ENCODE peak calls at places on chromosome 6, in nine cellular contexts. Y is K562; X is CD4-positive, alpha-beta memory T cell; S is PC-3; T is GM23248; J is endothelial cell of umbilical vein; L is Panc1; R is HepG2; E is A673. D is an unnamed sample.
A peak's percentile ranks its signal among the peaks of the same experiment; 100 is the strongest.

GRCh38 chr6:142409794-142410193 is 108.0 kb downstream of the ADGRG6 start:
- DNase-seq in S (no peak), T (no peak), L (no peak), X (no peak), J (peak; percentile 69), R (no peak), Y (no peak), E (no peak), D (no peak)

GRCh38 chr6:120786256-120786655 is 548.0 kb downstream of the TBC1D32 start:
- DNase-seq in Y (no peak), E (no peak), L (no peak), J (no peak), R (no peak), T (no peak), S (no peak), X (no peak), D (no peak)

GRCh38 chr6:105851181-105851580 is 235.0 kb upstream of the PRDM1 start:
- DNase-seq in R (no peak), T (peak; percentile 31), L (no peak), X (no peak), E (no peak), Y (no peak), S (no peak), J (no peak), D (no peak)

GRCh38 chr6:69867075-69867911 is 937 bp downstream of the COL19A1 start:
- DNase-seq in T (peak; percentile 66), R (peak; percentile 12), S (peak; percentile 5), L (no peak), J (peak; percentile 30), E (peak; percentile 78), Y (peak; percentile 36), X (peak; percentile 62), D (no peak)

GRCh38 chr6:157808405-157808950 is 14.6 kb upstream of the SNX9 start:
- DNase-seq in R (no peak), S (no peak), J (no peak), T (no peak), Y (no peak), X (no peak), L (no peak), E (no peak), D (no peak)

GRCh38 chr6:87731818-87732661 is 30.0 kb upstream of the AKIRIN2 start:
- DNase-seq in X (peak; percentile 52), J (peak; percentile 88), Y (peak; percentile 51), E (peak; percentile 89), L (peak; percentile 92), R (peak; percentile 86), T (peak; percentile 96), S (peak; percentile 91), D (no peak)

GRCh38 chr6:125944896-125945295 is 11.7 kb upstream of the HINT3 start:
- DNase-seq in E (no peak), J (no peak), X (no peak), S (no peak), Y (no peak), L (no peak), R (no peak), T (no peak), D (no peak)

GRCh38 chr6:13454286-13455221 is 32.8 kb downstream of the GFOD1 start:
- DNase-seq in E (peak; percentile 35), Y (no peak), T (peak; percentile 75), S (peak; percentile 57), R (no peak), L (no peak), J (peak; percentile 32), X (peak; percentile 56), D (no peak)

GRCh38 chr6:56840467-56841371 is 114.2 kb upstream of the BEND6 start:
- DNase-seq in Y (no peak), R (peak; percentile 49), X (no peak), E (peak; percentile 49), L (peak; percentile 83), J (peak; percentile 88), T (peak; percentile 86), S (peak; percentile 78), D (no peak)

GRCh38 chr6:22474283-22474682 is 95.1 kb upstream of the HDGFL1 start:
- DNase-seq in S (no peak), X (no peak), R (no peak), T (no peak), Y (no peak), E (no peak), L (no peak), J (no peak), D (no peak)

GRCh38 chr6:81340946-81341345 is 411.5 kb downstream of the TENT5A start:
- DNase-seq in S (no peak), Y (no peak), E (no peak), R (no peak), L (no peak), J (no peak), X (no peak), T (no peak), D (no peak)

GRCh38 chr6:130202782-130203181 is 20.0 kb downstream of the SAMD3 start:
- DNase-seq in E (no peak), Y (peak; percentile 21), J (no peak), S (no peak), L (no peak), R (no peak), T (no peak), X (no peak), D (no peak)

GRCh38 chr6:138182939-138183791 is 21.4 kb downstream of the ARFGEF3 start:
- DNase-seq in L (no peak), T (no peak), S (no peak), R (no peak), X (no peak), E (no peak), Y (no peak), J (no peak), D (no peak)

GRCh38 chr6:43355862-43356590 is 13.4 kb downstream of the ZNF318 start:
- DNase-seq in Y (peak; percentile 21), E (peak; percentile 26), R (peak; percentile 64), S (peak; percentile 15), L (no peak), X (no peak), T (peak; percentile 40), J (peak; percentile 24), D (no peak)

GRCh38 chr6:34680802-34681515 is 15.6 kb downstream of the ILRUN start:
- DNase-seq in L (no peak), J (peak; percentile 60), S (peak; percentile 61), X (no peak), R (no peak), E (no peak), T (peak; percentile 47), Y (peak; percentile 43), D (no peak)

GRCh38 chr6:17039266-17039665 is 62.6 kb upstream of the STMND1 start:
- DNase-seq in J (no peak), L (no peak), R (no peak), Y (no peak), T (no peak), S (peak; percentile 26), E (no peak), X (no peak), D (no peak)

GRCh38 chr6:107569456-107569855 is 79.5 kb downstream of the SOBP start:
- DNase-seq in L (no peak), Y (no peak), J (no peak), R (no peak), S (no peak), X (no peak), E (no peak), T (no peak), D (no peak)

DNA sequence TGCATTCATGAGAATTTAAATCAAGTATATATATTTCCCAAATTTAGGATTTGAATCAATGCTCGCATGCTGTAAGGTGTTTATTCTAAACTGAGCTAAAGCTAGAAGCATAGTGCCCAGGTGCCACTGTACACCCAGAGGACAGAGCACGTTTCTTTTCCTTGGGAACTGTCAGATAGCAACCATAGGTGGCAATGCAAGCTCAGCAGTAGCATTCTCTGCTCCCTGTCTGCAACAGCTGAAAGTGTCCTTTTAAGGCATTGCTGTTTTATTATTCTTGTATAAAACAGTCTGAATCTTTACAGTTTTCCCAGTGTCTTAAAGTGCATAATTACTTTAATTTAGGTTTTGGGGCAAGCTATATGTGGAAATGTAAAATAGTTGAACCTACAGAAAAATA is 443.4 kb upstream of the MMS22L start:
- DNase-seq in Y (no peak), S (peak; percentile 2), R (no peak), T (peak; percentile 25), J (no peak), X (no peak), E (no peak), L (no peak), D (no peak)
- H3K4me1 ChIP-seq in Y (no peaks in the 10 kb centered on the region), S (no peaks in the 10 kb centered on the region), R (no peaks in the 10 kb centered on the region), T (no peaks in the 10 kb centered on the region), J (no peaks in the 10 kb centered on the region), X (no peaks in the 10 kb centered on the region), E (peaks cover 11% of the 10 kb centered on the region), L (no peaks in the 10 kb centered on the region), D (no peaks in the 10 kb centered on the region)

DNA sequence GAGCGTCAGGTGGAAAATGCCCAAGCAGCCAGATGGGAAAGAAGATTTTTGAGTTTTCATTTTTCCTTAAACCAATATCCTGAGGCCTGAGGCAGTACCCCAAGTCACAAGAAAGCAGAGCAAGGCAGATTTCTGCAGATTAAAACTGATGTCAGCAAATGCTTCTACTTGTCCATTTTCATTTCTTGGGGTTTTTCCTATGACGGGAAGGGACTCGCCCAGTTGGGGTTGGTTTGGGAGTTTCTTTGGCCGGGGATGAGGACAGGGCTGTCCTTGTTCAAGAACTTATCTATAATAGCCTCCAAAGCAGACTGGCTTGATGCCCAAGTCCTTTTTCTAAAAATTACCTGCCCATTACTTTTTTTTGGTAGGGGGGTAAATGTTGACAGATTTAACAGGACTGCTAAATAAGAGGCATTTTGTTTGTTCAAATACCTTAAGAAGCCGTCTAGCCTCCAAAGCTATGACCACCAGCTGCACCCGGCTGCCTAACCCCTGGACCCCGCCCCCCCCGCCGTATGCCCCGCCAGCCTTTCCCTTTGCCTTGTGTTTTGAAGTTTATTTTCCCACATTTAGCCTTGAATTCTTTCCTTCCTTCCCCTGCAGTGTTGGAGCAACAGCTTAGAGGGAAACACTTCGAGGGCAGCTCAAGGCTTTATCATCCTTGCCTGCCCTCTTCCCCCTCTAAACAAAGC is 2.5 kb downstream of the KCNK5 start:
- DNase-seq in E (no peak), S (no peak), T (no peak), L (no peak), Y (no peak), X (no peak), R (no peak), J (no peak), D (no peak)
- H3K4me3 ChIP-seq in E (no peak overlapping the region), S (no peak overlapping the region), T (no peak overlapping the region), L (no peak overlapping the region), Y (peak overlapping the region; percentile 73), X (no peak overlapping the region), R (no peak overlapping the region), J (no peak overlapping the region), D (no peak overlapping the region)

GRCh38 chr6:163314791-163315404 is 99.6 kb upstream of the QKI start:
- DNase-seq in S (no peak), X (no peak), J (no peak), R (no peak), E (no peak), L (no peak), Y (no peak), T (no peak), D (no peak)
- H3K27ac ChIP-seq in S (no peak overlapping the region), X (no peak overlapping the region), J (no peak overlapping the region), R (no peak overlapping the region), E (no peak overlapping the region), L (peak overlapping the region; percentile 41), Y (no peak overlapping the region), T (no peak overlapping the region), D (no peak overlapping the region)

DNA sequence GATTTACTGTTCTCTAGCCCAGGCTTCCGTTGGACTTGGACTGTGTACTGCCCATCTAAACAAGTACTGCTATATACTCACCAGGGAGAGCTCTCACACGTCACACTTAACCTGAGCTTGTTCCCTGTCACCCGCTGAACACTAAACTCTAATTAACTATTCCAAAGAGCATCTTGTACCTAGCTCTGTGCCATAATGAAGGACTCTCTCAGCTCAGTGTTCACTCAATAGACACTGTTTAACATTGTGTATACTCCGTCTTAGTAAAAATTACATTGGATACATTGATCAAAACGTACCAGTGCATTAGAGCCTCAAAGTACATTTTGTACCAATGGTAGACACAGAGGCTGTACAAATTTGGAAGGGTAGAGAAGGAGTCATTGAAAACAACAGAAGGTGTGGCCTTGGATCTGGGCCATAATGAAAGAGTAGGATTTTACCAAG is 55.4 kb upstream of the EPHA7 start:
- DNase-seq in J (no peak), T (no peak), L (no peak), E (no peak), R (peak; percentile 35), X (no peak), S (no peak), Y (no peak), D (no peak)
- H3K4me1 ChIP-seq in J (no peaks in the 10 kb centered on the region), T (no peaks in the 10 kb centered on the region), L (no peaks in the 10 kb centered on the region), E (no peaks in the 10 kb centered on the region), R (peaks cover 8% of the 10 kb centered on the region), X (no peaks in the 10 kb centered on the region), S (peaks cover 9% of the 10 kb centered on the region), Y (no peaks in the 10 kb centered on the region), D (no peaks in the 10 kb centered on the region)